ENCODE peak calls at places on chromosomes 4 and X, in ten cellular contexts. One of them, this sample, is unnamed.

GRCh38 chrX:9340619-9341304 is 124.1 kb upstream of the TBL1X start:
- DNase-seq in endothelial cell: no peak
- DNase-seq in MCF 10A: peak; percentile 46
- DNase-seq in lung: peak; percentile 55
- DNase-seq in head of caudate nucleus: no peak
- DNase-seq in Ammon's horn: peak; percentile 39
- DNase-seq in ELF-1: peak; percentile 67
- DNase-seq in osteoblast: no peak
- DNase-seq in tibial artery: peak; percentile 46
- DNase-seq in AG04450: no peak
- DNase-seq in this sample: no peak

GRCh38 chr4:168710353-168710946 is 213.6 kb downstream of the PALLD start:
- DNase-seq in endothelial cell: no peak
- DNase-seq in MCF 10A: peak; percentile 58
- DNase-seq in lung: no peak
- DNase-seq in head of caudate nucleus: peak; percentile 11
- DNase-seq in Ammon's horn: peak; percentile 64
- DNase-seq in ELF-1: peak; percentile 14
- DNase-seq in osteoblast: peak; percentile 68
- DNase-seq in tibial artery: peak; percentile 60
- DNase-seq in AG04450: peak; percentile 39
- DNase-seq in this sample: no peak

GRCh38 chr4:122776916-122777315 is 44.4 kb downstream of the BBS12 start:
- DNase-seq in endothelial cell: no peak
- DNase-seq in MCF 10A: peak; percentile 84
- DNase-seq in lung: no peak
- DNase-seq in head of caudate nucleus: no peak
- DNase-seq in Ammon's horn: no peak
- DNase-seq in ELF-1: no peak
- DNase-seq in osteoblast: no peak
- DNase-seq in tibial artery: no peak
- DNase-seq in AG04450: no peak
- DNase-seq in this sample: no peak

GRCh38 chrX:21905209-21905735 is 35.2 kb upstream of the SMS start:
- DNase-seq in endothelial cell: no peak
- DNase-seq in MCF 10A: no peak
- DNase-seq in lung: no peak
- DNase-seq in head of caudate nucleus: no peak
- DNase-seq in Ammon's horn: peak; percentile 10
- DNase-seq in ELF-1: peak; percentile 13
- DNase-seq in osteoblast: no peak
- DNase-seq in tibial artery: no peak
- DNase-seq in AG04450: no peak
- DNase-seq in this sample: no peak

GRCh38 chr4:173436149-173436579 is 37.2 kb upstream of the SCRG1 start:
- DNase-seq in endothelial cell: no peak
- DNase-seq in MCF 10A: no peak
- DNase-seq in lung: no peak
- DNase-seq in head of caudate nucleus: no peak
- DNase-seq in Ammon's horn: no peak
- DNase-seq in ELF-1: peak; percentile 10
- DNase-seq in osteoblast: no peak
- DNase-seq in tibial artery: no peak
- DNase-seq in AG04450: no peak
- DNase-seq in this sample: no peak

GRCh38 chrX:140815868-140816267 is 106.3 kb downstream of the LINC00632 start:
- DNase-seq in endothelial cell: no peak
- DNase-seq in MCF 10A: peak; percentile 75
- DNase-seq in lung: no peak
- DNase-seq in head of caudate nucleus: no peak
- DNase-seq in Ammon's horn: no peak
- DNase-seq in ELF-1: peak; percentile 17
- DNase-seq in osteoblast: peak; percentile 46
- DNase-seq in tibial artery: no peak
- DNase-seq in AG04450: no peak
- DNase-seq in this sample: no peak

GRCh38 chr4:84151574-84151973 is 347.5 kb downstream of the NKX6-1 start:
- DNase-seq in endothelial cell: no peak
- DNase-seq in MCF 10A: peak; percentile 26
- DNase-seq in lung: no peak
- DNase-seq in head of caudate nucleus: no peak
- DNase-seq in Ammon's horn: no peak
- DNase-seq in ELF-1: no peak
- DNase-seq in osteoblast: no peak
- DNase-seq in tibial artery: no peak
- DNase-seq in AG04450: no peak
- DNase-seq in this sample: no peak

GRCh38 chr4:150080335-150080734 is 2.1 kb downstream of the DCLK2 start:
- DNase-seq in endothelial cell: no peak
- DNase-seq in MCF 10A: no peak
- DNase-seq in lung: no peak
- DNase-seq in head of caudate nucleus: no peak
- DNase-seq in Ammon's horn: no peak
- DNase-seq in ELF-1: no peak
- DNase-seq in osteoblast: no peak
- DNase-seq in tibial artery: no peak
- DNase-seq in AG04450: no peak
- DNase-seq in this sample: no peak

GRCh38 chr4:168796362-168797106 is 213.5 kb downstream of the CBR4 start:
- DNase-seq in endothelial cell: no peak
- DNase-seq in MCF 10A: peak; percentile 25
- DNase-seq in lung: no peak
- DNase-seq in head of caudate nucleus: no peak
- DNase-seq in Ammon's horn: no peak
- DNase-seq in ELF-1: no peak
- DNase-seq in osteoblast: peak; percentile 59
- DNase-seq in tibial artery: no peak
- DNase-seq in AG04450: no peak
- DNase-seq in this sample: no peak

GRCh38 chr4:149164282-149164681 is 651.4 kb downstream of the IQCM start:
- DNase-seq in endothelial cell: no peak
- DNase-seq in MCF 10A: no peak
- DNase-seq in lung: no peak
- DNase-seq in head of caudate nucleus: no peak
- DNase-seq in Ammon's horn: no peak
- DNase-seq in ELF-1: peak; percentile 34
- DNase-seq in osteoblast: no peak
- DNase-seq in tibial artery: no peak
- DNase-seq in AG04450: peak; percentile 63
- DNase-seq in this sample: no peak

GRCh38 chr4:183253451-183253850 is 66.6 kb downstream of the CLDN22 start:
- DNase-seq in endothelial cell: no peak
- DNase-seq in MCF 10A: no peak
- DNase-seq in lung: no peak
- DNase-seq in head of caudate nucleus: no peak
- DNase-seq in Ammon's horn: no peak
- DNase-seq in ELF-1: no peak
- DNase-seq in osteoblast: no peak
- DNase-seq in tibial artery: no peak
- DNase-seq in AG04450: no peak
- DNase-seq in this sample: no peak

GRCh38 chr4:106694232-106694631 is 325.7 kb upstream of the GIMD1 start:
- DNase-seq in endothelial cell: no peak
- DNase-seq in MCF 10A: no peak
- DNase-seq in lung: no peak
- DNase-seq in head of caudate nucleus: no peak
- DNase-seq in Ammon's horn: peak; percentile 16
- DNase-seq in ELF-1: no peak
- DNase-seq in osteoblast: no peak
- DNase-seq in tibial artery: no peak
- DNase-seq in AG04450: no peak
- DNase-seq in this sample: no peak

GRCh38 chr4:13367244-13367643 is 116.9 kb downstream of the RAB28 start:
- DNase-seq in endothelial cell: no peak
- DNase-seq in MCF 10A: no peak
- DNase-seq in lung: no peak
- DNase-seq in head of caudate nucleus: no peak
- DNase-seq in Ammon's horn: no peak
- DNase-seq in ELF-1: no peak
- DNase-seq in osteoblast: no peak
- DNase-seq in tibial artery: no peak
- DNase-seq in AG04450: no peak
- DNase-seq in this sample: no peak

GRCh38 chrX:10450229-10450958 is 170.0 kb downstream of the MID1 start:
- DNase-seq in endothelial cell: no peak
- DNase-seq in MCF 10A: peak; percentile 28
- DNase-seq in lung: no peak
- DNase-seq in head of caudate nucleus: no peak
- DNase-seq in Ammon's horn: no peak
- DNase-seq in ELF-1: no peak
- DNase-seq in osteoblast: no peak
- DNase-seq in tibial artery: no peak
- DNase-seq in AG04450: no peak
- DNase-seq in this sample: no peak

This sample was measured in GM18507.